ENCODE peak calls at places on chromosomes 11 and 22, in four cellular contexts. Y is IMR-90, D is colonic mucosa, N is HCT116. W is an unnamed sample. For H3K4me1, the result is how much of the 10 kb centered on the place peaks cover.

GRCh38 chr11:64715756-64716470 is 7.1 kb downstream of the NRXN2 start:
- DNase-seq in Y (no peak), D (no peak), N (no peak), W (no peak)

GRCh38 chr11:46380340-46381045 is 976 bp upstream of the MDK start:
- DNase-seq in Y (no peak), D (peak), N (no peak), W (peak)

GRCh38 chr22:29873943-29874342 is 9.0 kb upstream of the MTMR3 start:
- DNase-seq in Y (no peak), D (no peak), N (no peak), W (no peak)

GRCh38 chr22:18070041-18070440 is 7.7 kb upstream of the PEX26 start:
- DNase-seq in Y (no peak), D (no peak), N (no peak), W (no peak)

GRCh38 chr11:26792956-26793355 is 71.1 kb upstream of the SLC5A12 start:
- DNase-seq in Y (no peak), D (no peak), N (no peak), W (no peak)

GRCh38 chr22:50550395-50550794 is 4.7 kb downstream of the KLHDC7B start:
- DNase-seq in Y (no peak), D (no peak), N (no peak), W (no peak)

GRCh38 chr11:69076129-69076791 is 27.5 kb downstream of the TPCN2 start:
- DNase-seq in Y (peak), D (no peak), N (no peak), W (no peak)

GRCh38 chr11:114168691-114169090 is 109.2 kb downstream of the ZBTB16 start:
- DNase-seq in Y (no peak), D (peak), N (no peak), W (no peak)

GRCh38 chr11:59767212-59767611 is 12.0 kb downstream of the STX3 start:
- DNase-seq in Y (no peak), D (peak), N (no peak), W (no peak)

GRCh38 chr11:27875480-27876208 is 175.4 kb upstream of the BDNF start:
- DNase-seq in Y (no peak), D (no peak), N (no peak), W (no peak)

GRCh38 chr22:47286590-47286989 is 524.1 kb downstream of the TBC1D22A start:
- DNase-seq in Y (no peak), D (no peak), N (no peak), W (no peak)

GRCh38 chr11:78652866-78653265 is 78.2 kb upstream of the NARS2 start:
- DNase-seq in Y (no peak), D (no peak), N (no peak), W (no peak)

GRCh38 chr22:42897960-42898359 is 40.9 kb upstream of the ARFGAP3 start:
- DNase-seq in Y (no peak), D (no peak), N (no peak), W (no peak)

GRCh38 chr22:42893366-42894150 is 36.5 kb upstream of the ARFGAP3 start:
- DNase-seq in Y (no peak), D (no peak), N (no peak), W (no peak)

GRCh38 chr22:42892571-42893316 is 35.7 kb upstream of the ARFGAP3 start:
- DNase-seq in Y (no peak), D (no peak), N (no peak), W (no peak)

GRCh38 chr22:42895087-42895486 is 38.0 kb upstream of the ARFGAP3 start:
- DNase-seq in Y (no peak), D (no peak), N (no peak), W (no peak)

DNA sequence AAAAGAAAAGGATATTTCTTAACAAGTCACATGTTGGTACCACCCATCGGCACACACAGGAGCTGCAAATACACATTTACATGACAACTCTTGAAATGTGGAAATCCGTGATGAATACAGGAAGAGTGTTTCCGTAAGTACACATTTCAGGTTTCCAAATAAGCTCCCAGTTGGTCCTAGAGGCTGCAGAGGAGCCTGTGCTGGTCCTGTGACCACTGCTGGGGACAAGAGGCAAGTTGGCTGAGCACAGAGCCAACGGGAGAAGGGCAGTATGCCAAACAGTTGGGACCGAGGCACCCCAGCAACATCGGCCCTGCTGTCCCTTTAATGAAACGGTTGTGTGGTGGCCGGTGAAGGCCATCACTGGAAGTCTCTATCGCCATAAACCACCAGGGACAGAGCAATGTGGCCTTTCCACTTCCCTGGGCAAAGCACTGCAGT is 38.5 kb upstream of the ARFGAP3 start:
- DNase-seq in Y (no peak), D (no peak), N (no peak), W (no peak)
- H3K9ac ChIP-seq in Y (no peak), D (no peak), N (no peak), W (no peak)

GRCh38 chr11:117525866-117526265 is 198.2 kb downstream of the CEP164 start:
- DNase-seq in Y (no peak), D (no peak), N (no peak), W (no peak)

GRCh38 chr11:117529767-117530166 is 202.1 kb downstream of the CEP164 start:
- DNase-seq in Y (no peak), D (no peak), N (no peak), W (no peak)

GRCh38 chr11:117532568-117532967 is 204.9 kb downstream of the CEP164 start:
- DNase-seq in Y (no peak), D (no peak), N (no peak), W (no peak)

GRCh38 chr11:117524784-117525183 is 197.1 kb downstream of the CEP164 start:
- DNase-seq in Y (no peak), D (no peak), N (no peak), W (no peak)

GRCh38 chr11:117528061-117528780 is 200.6 kb downstream of the CEP164 start:
- DNase-seq in Y (no peak), D (no peak), N (no peak), W (no peak)
- H3K27ac ChIP-seq in Y (no peak), D (no peak), N (no peak), W (no peak)

GRCh38 chr11:58578635-58579191 is at the start of gene ZFP91:
- DNase-seq in Y (peak), D (peak), N (peak), W (peak)
- H3K4me1 ChIP-seq in Y (under half), D (under half), N (under half), W (under half)

DNA sequence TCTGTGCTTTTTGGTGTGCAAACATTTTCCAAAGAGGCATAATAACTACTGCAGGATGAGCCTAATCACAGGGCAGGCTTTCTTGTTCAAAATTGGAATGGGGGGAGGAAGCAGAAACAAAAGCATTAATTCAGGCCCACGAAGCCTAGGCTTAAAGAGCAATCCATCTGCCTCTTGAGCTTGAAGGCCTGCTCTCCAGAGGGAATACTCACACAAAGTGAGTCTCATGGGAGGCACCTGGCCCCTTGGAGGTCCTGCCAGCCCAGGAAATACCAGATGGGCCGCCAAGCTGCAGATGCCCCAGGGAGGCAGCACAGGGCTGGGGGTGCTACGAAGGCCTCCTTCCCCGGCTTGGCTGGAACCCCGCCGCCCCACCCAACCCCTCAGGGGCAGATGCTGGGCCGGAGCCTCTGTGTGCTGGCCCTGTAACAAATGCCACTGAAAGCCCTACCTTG is 39.3 kb upstream of the COMT start:
- DNase-seq in Y (no peak), D (no peak), N (no peak), W (peak)
- H3K9ac ChIP-seq in Y (no peak), D (no peak), N (no peak), W (no peak)

GRCh38 chr11:11538277-11538960 is 83.4 kb downstream of the GALNT18 start:
- DNase-seq in Y (no peak), D (no peak), N (no peak), W (peak)
- H3K27ac ChIP-seq in Y (no peak), D (no peak), N (no peak), W (no peak)